ENCODE peak calls at places on chromosomes 5 and 9, in nine cellular contexts. Q is astrocyte of the spinal cord, R is natural killer cell, N is Peyer's patch, Z is dorsolateral prefrontal cortex, J is IMR-90, T is progenitor cell of endocrine pancreas, A is RWPE1, D is fibroblast of lung. V is an unnamed sample.

GRCh38 chr9:107875571-107875980 is 386.0 kb upstream of the KLF4 start:
- DNase-seq in Q (no peak), R (no peak), N (no peak), Z (no peak), J (no peak), T (no peak), A (no peak), D (no peak), V (no peak)

GRCh38 chr5:35117960-35118359 is 70.2 kb upstream of the AGXT2 start:
- DNase-seq in Q (peak), R (no peak), N (no peak), Z (no peak), J (peak), T (no peak), A (no peak), D (peak), V (no peak)

GRCh38 chr5:141766152-141766551 is 84.1 kb upstream of the ARAP3 start:
- DNase-seq in Q (no peak), R (no peak), N (no peak), Z (no peak), J (no peak), T (no peak), A (no peak), D (no peak), V (no peak)

GRCh38 chr9:136867917-136868316 is 1.8 kb upstream of the EDF1 start:
- DNase-seq in Q (no peak), R (no peak), N (no peak), Z (no peak), J (no peak), T (no peak), A (no peak), D (no peak), V (no peak)

GRCh38 chr9:136324501-136325300 is 2.6 kb upstream of the GPSM1 start:
- DNase-seq in Q (no peak), R (no peak), N (no peak), Z (no peak), J (no peak), T (no peak), A (no peak), D (no peak), V (no peak)

GRCh38 chr9:22548625-22549024 is 102.0 kb downstream of the DMRTA1 start:
- DNase-seq in Q (no peak), R (no peak), N (no peak), Z (no peak), J (no peak), T (no peak), A (no peak), D (no peak), V (no peak)

GRCh38 chr5:62029303-62029702 is 276.7 kb upstream of the KIF2A start:
- DNase-seq in Q (no peak), R (no peak), N (no peak), Z (no peak), J (no peak), T (no peak), A (peak), D (peak), V (no peak)

GRCh38 chr9:128149951-128150593 is 819 bp downstream of the LCN2 start:
- DNase-seq in Q (no peak), R (no peak), N (no peak), Z (no peak), J (no peak), T (no peak), A (no peak), D (no peak), V (no peak)

GRCh38 chr9:123470121-123470851 is 114.3 kb downstream of the CRB2 start:
- DNase-seq in Q (no peak), R (no peak), N (no peak), Z (no peak), J (no peak), T (no peak), A (no peak), D (no peak), V (no peak)

GRCh38 chr5:89034588-89034987 is 151.6 kb upstream of the MEF2C start:
- DNase-seq in Q (peak), R (no peak), N (no peak), Z (no peak), J (peak), T (no peak), A (no peak), D (peak), V (no peak)

GRCh38 chr9:109421034-109421700 is 76.9 kb downstream of the PTPN3 start:
- DNase-seq in Q (no peak), R (no peak), N (no peak), Z (no peak), J (no peak), T (no peak), A (no peak), D (no peak), V (no peak)

GRCh38 chr9:22036866-22037626 is 27.9 kb upstream of the CDKN2B start:
- DNase-seq in Q (no peak), R (no peak), N (no peak), Z (no peak), J (peak), T (no peak), A (peak), D (no peak), V (no peak)

GRCh38 chr9:104025945-104026344 is 68.2 kb upstream of the SMC2 start:
- DNase-seq in Q (no peak), R (no peak), N (no peak), Z (no peak), J (peak), T (no peak), A (no peak), D (no peak), V (no peak)

GRCh38 chr9:107738789-107739188 is 249.2 kb upstream of the KLF4 start:
- DNase-seq in Q (no peak), R (no peak), N (no peak), Z (no peak), J (peak), T (no peak), A (no peak), D (peak), V (no peak)

GRCh38 chr9:85443190-85443598 is 298.6 kb downstream of the AGTPBP1 start:
- DNase-seq in Q (no peak), R (no peak), N (no peak), Z (no peak), J (no peak), T (no peak), A (no peak), D (no peak), V (no peak)

GRCh38 chr5:171242521-171242920 is 66.5 kb upstream of the TLX3 start:
- DNase-seq in Q (no peak), R (no peak), N (no peak), Z (no peak), J (peak), T (no peak), A (no peak), D (no peak), V (no peak)

GRCh38 chr9:74493512-74493911 is 3.6 kb upstream of the RORB start:
- DNase-seq in Q (no peak), R (no peak), N (no peak), Z (no peak), J (no peak), T (no peak), A (no peak), D (no peak), V (no peak)

GRCh38 chr9:27471789-27472585 is 52.1 kb upstream of the IFNK start:
- DNase-seq in Q (peak), R (no peak), N (no peak), Z (no peak), J (no peak), T (no peak), A (no peak), D (peak), V (no peak)

GRCh38 chr5:68658810-68659372 is 434.9 kb upstream of the SLC30A5 start:
- DNase-seq in Q (no peak), R (no peak), N (no peak), Z (no peak), J (no peak), T (no peak), A (no peak), D (no peak), V (no peak)

GRCh38 chr5:68659876-68660275 is 433.9 kb upstream of the SLC30A5 start:
- DNase-seq in Q (no peak), R (no peak), N (no peak), Z (no peak), J (peak), T (no peak), A (no peak), D (peak), V (no peak)

GRCh38 chr5:68656936-68657857 is 436.6 kb upstream of the SLC30A5 start:
- DNase-seq in Q (no peak), R (no peak), N (no peak), Z (no peak), J (no peak), T (no peak), A (peak), D (peak), V (no peak)

GRCh38 chr5:68662804-68663307 is 431.0 kb upstream of the SLC30A5 start:
- DNase-seq in Q (no peak), R (no peak), N (no peak), Z (no peak), J (no peak), T (no peak), A (no peak), D (no peak), V (no peak)

GRCh38 chr5:68661237-68661636 is 432.6 kb upstream of the SLC30A5 start:
- DNase-seq in Q (no peak), R (no peak), N (no peak), Z (no peak), J (peak), T (no peak), A (peak), D (no peak), V (no peak)
- TF ChIP-seq CTCF in Q (peak), R (no peak), N (peak), Z (no peak), J (peak), T (peak), A (no peak), D (peak), V (peak)

GRCh38 chr9:135156525-135157510 is 69.3 kb downstream of the OLFM1 start:
- DNase-seq in Q (peak), R (no peak), N (no peak), Z (no peak), J (peak), T (peak), A (peak), D (peak), V (peak)
- TF ChIP-seq CTCF in Q (no peak), R (no peak), N (no peak), Z (no peak), J (no peak), T (no peak), A (no peak), D (no peak), V (no peak)

DNA sequence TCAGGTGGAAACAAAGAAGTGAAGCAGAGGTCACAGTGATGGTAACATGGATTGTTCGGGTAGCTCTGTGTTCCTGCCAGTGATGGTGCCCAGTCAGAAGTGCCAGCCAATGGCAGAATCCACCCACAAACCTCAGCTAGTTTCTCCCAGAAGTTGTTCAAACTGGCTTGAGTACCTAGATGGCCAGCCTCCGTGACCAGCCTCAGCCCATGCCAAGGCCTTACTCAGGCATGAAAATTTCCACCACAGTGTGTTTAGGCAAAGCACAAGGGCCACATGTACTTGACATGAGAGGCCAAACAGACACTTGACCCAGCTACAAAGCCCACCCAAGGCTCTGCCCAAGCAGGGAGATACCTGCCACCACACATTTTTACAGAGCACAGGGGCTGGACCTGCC is 19.4 kb upstream of the BTNL9 start:
- DNase-seq in Q (no peak), R (no peak), N (no peak), Z (no peak), J (no peak), T (no peak), A (no peak), D (no peak), V (no peak)
- TF ChIP-seq CTCF in Q (no peak), R (no peak), N (no peak), Z (no peak), J (no peak), T (no peak), A (no peak), D (no peak), V (no peak)

GRCh38 chr5:115842089-115842881 is 550 bp downstream of the AP3S1 start:
- DNase-seq in Q (peak), R (no peak), N (peak), Z (no peak), J (no peak), T (peak), A (peak), D (no peak), V (no peak)
- TF ChIP-seq CTCF in Q (no peak), R (no peak), N (no peak), Z (no peak), J (peak), T (peak), A (peak), D (no peak), V (peak)

GRCh38 chr5:31100781-31101180 is 92.7 kb upstream of the CDH6 start:
- DNase-seq in Q (no peak), R (no peak), N (no peak), Z (no peak), J (no peak), T (no peak), A (no peak), D (no peak), V (no peak)

GRCh38 chr5:31106742-31107546 is 86.5 kb upstream of the CDH6 start:
- DNase-seq in Q (peak), R (no peak), N (no peak), Z (no peak), J (peak), T (no peak), A (no peak), D (peak), V (no peak)

GRCh38 chr5:31100047-31100575 is 93.4 kb upstream of the CDH6 start:
- DNase-seq in Q (no peak), R (no peak), N (no peak), Z (no peak), J (no peak), T (no peak), A (no peak), D (no peak), V (no peak)

GRCh38 chr5:31106259-31106658 is 87.2 kb upstream of the CDH6 start:
- DNase-seq in Q (peak), R (no peak), N (no peak), Z (no peak), J (no peak), T (no peak), A (no peak), D (peak), V (no peak)

GRCh38 chr5:31104775-31105174 is 88.7 kb upstream of the CDH6 start:
- DNase-seq in Q (no peak), R (no peak), N (no peak), Z (no peak), J (no peak), T (no peak), A (no peak), D (no peak), V (no peak)
- TF ChIP-seq CTCF in Q (no peak), R (no peak), N (no peak), Z (no peak), J (no peak), T (no peak), A (no peak), D (no peak), V (no peak)

V was measured in type B pancreatic cell.